ENCODE peak calls at places on chromosomes 3 and 15, in nine cellular contexts. R is GM12865; A is CD8-positive, alpha-beta T cell; B is fibroblast of mammary gland; F is neural progenitor cell; V is nephron progenitor cell; E is CD14-positive monocyte; Z is right lobe of liver; C is CD4-positive, alpha-beta T cell. U is an unnamed sample.

GRCh38 chr3:51389423-51390183 is 1.5 kb upstream of the RBM15B start:
- DNase-seq in C (peak), F (peak), E (no peak), R (peak), A (no peak), V (peak), B (peak), Z (peak), U (peak)

GRCh38 chr3:99781761-99782160 is 35.9 kb upstream of the CMSS1 start:
- DNase-seq in A (no peak), F (no peak), V (no peak), Z (no peak), C (no peak), E (no peak), R (no peak), B (peak), U (no peak)

GRCh38 chr15:76185716-76186115 is 125.6 kb downstream of the ETFA start:
- DNase-seq in B (peak), A (no peak), E (no peak), R (peak), V (peak), C (no peak), F (peak), Z (no peak), U (peak)

GRCh38 chr3:126480864-126481263 is 5.2 kb upstream of the ZXDC start:
- DNase-seq in B (no peak), F (no peak), E (no peak), Z (peak), C (no peak), V (no peak), R (no peak), A (no peak), U (no peak)

GRCh38 chr15:98943609-98944111 is 63.9 kb downstream of the PGPEP1L start:
- DNase-seq in E (no peak), V (no peak), R (no peak), Z (no peak), C (no peak), B (peak), F (no peak), A (no peak), U (no peak)

GRCh38 chr15:72196409-72197044 is 1.1 kb downstream of the GRAMD2A start:
- DNase-seq in E (no peak), Z (no peak), R (no peak), A (no peak), V (no peak), B (no peak), C (no peak), F (no peak), U (no peak)

GRCh38 chr3:187139126-187139894 is at the start of gene RPL39L:
- DNase-seq in C (peak), Z (peak), V (peak), B (peak), F (peak), A (peak), E (peak), R (peak), U (peak)

GRCh38 chr3:37520802-37521350 is 340.8 kb upstream of the CTDSPL start:
- DNase-seq in C (no peak), B (no peak), A (no peak), Z (no peak), V (no peak), E (no peak), R (no peak), F (no peak), U (no peak)

GRCh38 chr3:122055215-122055614 is at the start of gene CD86:
- DNase-seq in V (no peak), R (peak), E (peak), B (no peak), F (no peak), Z (no peak), C (no peak), A (no peak), U (peak)

GRCh38 chr15:74845581-74845980 is 2.6 kb upstream of the ULK3 start:
- DNase-seq in F (no peak), C (no peak), A (no peak), V (no peak), E (no peak), B (no peak), Z (no peak), R (no peak), U (peak)

GRCh38 chr3:80190051-80190450 is 422.3 kb upstream of the ROBO1 start:
- DNase-seq in C (no peak), Z (no peak), F (no peak), A (no peak), V (peak), R (no peak), E (no peak), B (peak), U (no peak)

GRCh38 chr3:37214076-37214475 is 39.7 kb upstream of the LRRFIP2 start:
- DNase-seq in R (no peak), Z (no peak), B (no peak), C (no peak), E (no peak), A (no peak), V (peak), F (peak), U (no peak)

GRCh38 chr3:33372218-33373081 is 67.8 kb downstream of the UBP1 start:
- DNase-seq in E (no peak), F (peak), Z (no peak), V (peak), B (peak), C (peak), A (no peak), R (peak), U (peak)

GRCh38 chr15:35329521-35329921 is 216.4 kb downstream of the DPH6 start:
- DNase-seq in Z (no peak), R (no peak), F (no peak), B (peak), C (no peak), A (no peak), V (no peak), E (no peak), U (no peak)

GRCh38 chr3:174216019-174216418 is 643.1 kb upstream of the NAALADL2 start:
- DNase-seq in B (no peak), R (no peak), Z (no peak), E (no peak), F (no peak), C (no peak), V (no peak), A (no peak), U (no peak)

GRCh38 chr3:169634618-169635236 is 28.8 kb downstream of the MECOM start:
- DNase-seq in R (no peak), A (no peak), V (no peak), E (no peak), B (no peak), Z (no peak), C (no peak), F (no peak), U (no peak)

GRCh38 chr3:193884652-193885051 is 251.3 kb upstream of the HES1 start:
- DNase-seq in A (no peak), C (no peak), Z (no peak), V (no peak), B (no peak), E (no peak), F (no peak), R (no peak), U (no peak)

GRCh38 chr3:129534428-129535027 is 6.1 kb downstream of the RHO start:
- DNase-seq in B (no peak), F (no peak), Z (no peak), A (no peak), E (no peak), R (no peak), V (no peak), C (no peak), U (no peak)

GRCh38 chr3:162996368-162996767 is 1499.8 kb downstream of the OTOL1 start:
- DNase-seq in R (no peak), A (no peak), E (no peak), F (no peak), B (no peak), Z (no peak), C (no peak), V (no peak), U (no peak)

GRCh38 chr3:147941984-147942383 is 532.8 kb downstream of the ZIC1 start:
- DNase-seq in V (no peak), R (no peak), C (no peak), F (peak), A (no peak), B (no peak), Z (no peak), E (no peak), U (no peak)

GRCh38 chr15:63888146-63888545 is 54.4 kb upstream of the HERC1 start:
- DNase-seq in A (no peak), R (no peak), F (no peak), B (no peak), V (no peak), C (no peak), Z (peak), E (no peak), U (no peak)

GRCh38 chr15:65870889-65871533 is 1.7 kb downstream of the RAB11A start:
- DNase-seq in B (peak), R (peak), F (no peak), V (no peak), A (no peak), C (no peak), Z (no peak), E (no peak), U (peak)

GRCh38 chr3:97359958-97360357 is 404.6 kb upstream of the ARL6 start:
- DNase-seq in B (no peak), F (no peak), R (no peak), E (no peak), A (no peak), Z (no peak), C (no peak), V (no peak), U (no peak)

GRCh38 chr3:177610262-177610661 is 413.0 kb upstream of the TBL1XR1 start:
- DNase-seq in F (no peak), R (no peak), E (no peak), Z (no peak), C (no peak), B (no peak), V (no peak), A (no peak), U (no peak)

GRCh38 chr3:69856965-69857364 is 117.7 kb downstream of the MITF start:
- DNase-seq in B (no peak), R (no peak), V (no peak), E (no peak), Z (no peak), F (no peak), A (no peak), C (no peak), U (no peak)

DNA sequence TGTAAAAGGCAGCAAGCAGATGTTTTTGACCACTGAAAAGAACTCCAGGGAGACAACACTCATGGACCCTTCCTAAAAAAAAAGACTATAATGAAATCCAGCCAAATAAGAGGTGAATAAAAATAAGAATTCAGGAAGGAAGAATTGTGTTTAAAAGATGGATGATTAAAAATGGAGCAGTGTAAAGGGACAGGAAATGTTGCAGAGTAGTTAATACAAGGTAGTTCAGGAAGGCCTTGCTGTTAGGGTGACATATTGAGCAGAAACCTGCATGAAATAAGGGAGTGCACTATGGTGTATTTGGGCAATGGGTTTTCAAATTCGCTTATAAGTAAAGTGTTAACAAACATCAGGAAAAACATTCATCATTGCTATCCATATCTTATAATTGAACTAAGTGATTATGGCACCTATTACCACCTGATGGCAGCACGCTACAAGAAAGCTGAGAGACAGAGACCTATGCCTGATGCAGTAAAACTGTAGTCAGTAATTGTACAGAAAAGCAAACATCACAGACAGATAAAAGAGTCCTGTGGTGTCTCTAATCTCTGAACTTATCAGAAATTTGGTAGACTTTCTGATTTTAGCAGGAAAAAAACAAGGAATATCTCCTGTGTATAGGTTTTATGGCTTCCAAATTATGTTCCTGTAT is 5.8 kb upstream of the DBR1 start:
- DNase-seq in A (no peak), C (peak), E (no peak), R (peak), F (peak), Z (no peak), B (peak), V (no peak), U (peak)
- TF ChIP-seq CTCF in A (no peak), C (peak), E (peak), R (peak), F (peak), Z (peak), B (peak), V (no peak), U (peak)

GRCh38 chr3:172333692-172334457 is 114.4 kb downstream of the GHSR start:
- DNase-seq in A (no peak), Z (no peak), C (no peak), B (no peak), V (no peak), R (no peak), E (no peak), F (no peak), U (no peak)
- TF ChIP-seq CTCF in A (no peak), Z (no peak), C (no peak), B (peak), V (no peak), R (no peak), E (no peak), F (peak), U (no peak)

DNA sequence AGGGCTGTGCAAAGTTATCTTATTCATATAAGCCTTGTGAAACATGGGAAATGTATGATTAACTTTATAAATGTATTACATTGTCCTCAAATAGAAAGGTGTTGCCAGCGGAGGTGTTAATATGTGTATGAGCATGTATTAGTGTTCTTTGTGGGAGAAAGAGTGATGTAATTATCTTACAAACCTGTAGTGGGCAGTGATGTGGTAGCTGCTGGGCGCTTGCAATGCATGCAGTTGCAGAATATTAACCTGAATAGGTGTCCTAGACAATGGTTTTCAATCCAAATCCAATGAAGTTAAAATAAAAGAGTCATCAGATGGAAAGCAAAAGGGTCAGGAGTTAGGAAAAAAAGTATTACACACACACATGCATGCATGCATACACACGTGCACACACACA is 881.3 kb upstream of the CADM2 start:
- DNase-seq in V (no peak), E (no peak), B (no peak), F (peak), R (no peak), Z (no peak), A (no peak), C (no peak), U (no peak)
- TF ChIP-seq CTCF in V (peak), E (no peak), B (no peak), F (peak), R (no peak), Z (no peak), A (no peak), C (no peak), U (peak)

DNA sequence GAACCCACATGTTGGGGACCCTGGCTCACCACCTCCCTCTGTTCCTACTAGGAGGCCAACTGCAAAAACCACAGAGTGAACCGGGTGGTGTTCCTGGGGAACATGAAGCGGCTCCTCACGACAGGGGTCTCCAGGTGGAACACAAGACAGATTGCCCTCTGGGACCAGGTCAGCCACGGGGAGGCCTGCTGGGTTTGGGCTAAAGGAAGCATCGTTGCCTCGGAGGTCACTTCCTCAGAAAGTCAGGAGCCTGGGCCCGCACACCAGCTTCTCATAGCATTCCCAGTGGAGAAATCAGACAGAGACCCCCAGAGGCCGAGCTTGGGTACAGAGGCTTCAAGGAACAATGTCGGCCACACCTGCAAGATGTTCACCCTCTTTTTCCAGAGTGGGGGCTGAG is 106.8 kb downstream of the ANP32A start:
- DNase-seq in V (no peak), C (no peak), A (no peak), E (no peak), R (no peak), B (no peak), Z (no peak), F (no peak), U (no peak)
- TF ChIP-seq CTCF in V (no peak), C (no peak), A (no peak), E (no peak), R (no peak), B (no peak), Z (no peak), F (no peak), U (no peak)

DNA sequence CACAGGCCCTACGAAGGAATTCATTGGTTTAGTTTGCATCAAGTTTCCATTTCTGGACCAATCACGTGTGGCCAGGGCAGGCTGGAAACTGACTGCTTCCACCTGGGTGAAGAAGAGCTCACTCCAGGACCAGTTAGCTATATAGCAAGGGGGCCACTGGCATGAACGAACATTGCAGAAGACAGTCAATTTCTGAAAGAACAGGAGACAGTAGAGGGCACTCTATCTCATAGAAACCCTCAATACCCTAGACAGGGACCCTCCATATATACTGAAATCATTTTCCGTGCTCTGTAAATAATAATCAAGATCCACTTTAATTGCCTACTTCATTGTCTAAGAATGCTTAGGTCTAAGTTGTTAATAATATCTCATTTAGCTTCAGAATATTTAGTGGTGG is 215.6 kb downstream of the CADPS start:
- DNase-seq in A (no peak), C (no peak), V (no peak), E (no peak), Z (no peak), F (no peak), R (no peak), B (no peak), U (no peak)
- TF ChIP-seq CTCF in A (no peak), C (no peak), V (no peak), E (no peak), Z (no peak), F (peak), R (no peak), B (peak), U (peak)

DNA sequence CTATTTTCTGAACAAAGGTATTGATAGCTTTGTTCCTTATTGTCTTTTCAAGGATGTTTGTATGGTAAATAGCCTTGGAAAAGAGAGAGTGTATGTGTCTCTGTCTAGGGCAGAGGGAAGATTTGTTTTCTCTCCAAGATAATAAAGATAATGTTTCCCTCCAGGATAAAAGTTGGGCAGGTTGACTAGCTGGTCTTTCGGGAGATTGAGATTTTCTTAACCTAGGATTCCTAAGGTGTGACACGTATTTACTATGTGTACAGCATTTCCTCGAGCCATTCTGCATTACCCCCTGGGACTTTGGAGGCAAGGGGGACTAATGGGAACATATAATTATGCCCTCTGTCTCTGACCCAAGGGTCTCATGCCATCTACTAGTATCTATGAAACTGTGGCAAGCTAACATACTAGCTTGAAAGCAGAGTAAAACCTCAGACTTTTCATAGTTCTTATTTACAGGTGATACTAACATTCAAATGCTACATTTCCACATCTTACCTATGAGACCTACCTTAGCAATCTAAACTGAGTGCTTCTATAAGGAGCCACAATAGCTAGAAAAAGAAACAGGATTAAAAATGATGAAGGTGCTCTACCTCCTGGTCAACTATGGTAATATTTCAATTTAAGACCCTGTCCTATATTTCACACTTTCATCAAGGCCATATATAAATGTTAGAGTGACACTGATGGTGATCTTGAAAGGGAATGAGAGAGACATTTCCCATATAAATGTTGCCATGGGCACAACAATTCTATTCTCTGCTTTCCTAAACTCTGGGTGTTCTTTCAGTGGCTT is 252.9 kb upstream of the CBLB start:
- DNase-seq in C (no peak), B (no peak), V (no peak), R (no peak), A (no peak), E (no peak), F (no peak), Z (no peak), U (no peak)
- TF ChIP-seq CTCF in C (no peak), B (no peak), V (no peak), R (no peak), A (no peak), E (no peak), F (no peak), Z (no peak), U (no peak)

GRCh38 chr15:46091860-46092450 is 457.1 kb downstream of the SQOR start:
- DNase-seq in Z (no peak), A (no peak), R (peak), C (no peak), F (peak), V (peak), E (no peak), B (peak), U (no peak)
- TF ChIP-seq CTCF in Z (peak), A (no peak), R (peak), C (no peak), F (peak), V (peak), E (peak), B (peak), U (peak)

GRCh38 chr15:68646156-68646555 is 67.4 kb downstream of the CORO2B start:
- DNase-seq in V (peak), Z (no peak), E (no peak), B (no peak), R (no peak), A (no peak), F (no peak), C (no peak), U (no peak)

GRCh38 chr15:68642491-68642845 is 63.7 kb downstream of the CORO2B start:
- DNase-seq in Z (no peak), R (no peak), A (no peak), B (no peak), C (no peak), E (no peak), V (no peak), F (no peak), U (no peak)

GRCh38 chr15:68643216-68643830 is 64.5 kb downstream of the CORO2B start:
- DNase-seq in F (no peak), E (no peak), A (no peak), B (no peak), V (no peak), C (no peak), Z (no peak), R (no peak), U (no peak)

GRCh38 chr15:68644996-68645395 is 66.2 kb downstream of the CORO2B start:
- DNase-seq in B (no peak), R (no peak), V (no peak), E (no peak), C (no peak), A (no peak), F (no peak), Z (no peak), U (no peak)

GRCh38 chr15:68644088-68644904 is 65.5 kb downstream of the CORO2B start:
- DNase-seq in R (no peak), Z (no peak), A (no peak), B (peak), C (no peak), F (no peak), V (no peak), E (no peak), U (no peak)
- TF ChIP-seq CTCF in R (no peak), Z (no peak), A (no peak), B (no peak), C (no peak), F (peak), V (no peak), E (no peak), U (no peak)

DNA sequence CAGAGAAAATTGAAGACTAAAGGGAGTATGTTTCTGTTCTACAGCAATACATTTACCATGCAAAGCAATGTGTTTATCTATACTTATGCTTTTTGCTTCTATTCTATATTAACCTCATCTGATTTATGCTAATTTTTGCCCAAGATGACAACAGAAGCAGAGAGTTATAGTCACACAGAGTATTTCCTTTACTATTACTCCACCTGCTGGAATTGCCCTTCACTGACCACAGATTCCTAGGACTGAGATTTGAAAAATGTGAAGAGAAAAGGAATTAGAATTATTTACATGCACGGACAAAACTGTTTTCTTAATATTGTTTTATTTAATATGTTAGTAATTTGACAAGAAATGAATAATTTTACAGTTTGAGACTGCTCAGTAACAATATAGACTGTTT is 745.6 kb downstream of the VGLL3 start:
- DNase-seq in B (no peak), C (no peak), Z (no peak), R (no peak), V (no peak), A (no peak), E (no peak), F (no peak), U (no peak)
- TF ChIP-seq CTCF in B (no peak), C (no peak), Z (peak), R (no peak), V (peak), A (no peak), E (no peak), F (peak), U (peak)